ENCODE peak calls at places on chromosomes 5 and 9, in five cellular contexts. C, F, P, J and U are unnamed samples.
A peak's percentile ranks its signal among the peaks of the same experiment; 100 is the strongest.

GRCh38 chr9:7374966-7375650 is 424.5 kb downstream of the DMAC1 start:
- DNase-seq in C (no peak), F (no peak), P (no peak), J (peak; percentile 41), U (no peak)

GRCh38 chr9:504921-505821 is 290.5 kb downstream of the DOCK8 start:
- DNase-seq in C (peak; percentile 70), F (no peak), P (peak; percentile 6), J (no peak), U (no peak)

GRCh38 chr5:57671371-57671770 is 188.8 kb upstream of the ACTBL2 start:
- DNase-seq in C (no peak), F (no peak), P (no peak), J (no peak), U (no peak)

GRCh38 chr9:10983251-10983650 is 370.4 kb upstream of the PTPRD start:
- DNase-seq in C (no peak), F (no peak), P (no peak), J (no peak), U (no peak)

GRCh38 chr5:78636682-78637081 is 11.9 kb downstream of the LHFPL2 start:
- DNase-seq in C (no peak), F (no peak), P (no peak), J (no peak), U (no peak)

GRCh38 chr5:144198386-144198785 is 27.7 kb downstream of the KCTD16 start:
- DNase-seq in C (no peak), F (no peak), P (no peak), J (no peak), U (no peak)

GRCh38 chr9:137582286-137582860 is 3.6 kb upstream of the DPH7 start:
- DNase-seq in C (peak; percentile 55), F (no peak), P (no peak), J (no peak), U (no peak)

GRCh38 chr5:40755093-40755406 is 711 bp downstream of the TTC33 start:
- DNase-seq in C (peak; percentile 87), F (peak; percentile 26), P (peak; percentile 70), J (peak; percentile 82), U (peak; percentile 60)

GRCh38 chr5:108381034-108381954 is 604 bp downstream of the FBXL17 start:
- DNase-seq in C (peak; percentile 63), F (peak; percentile 49), P (peak; percentile 81), J (peak; percentile 20), U (no peak)

GRCh38 chr5:98201006-98201620 is 572.4 kb upstream of the RGMB start:
- DNase-seq in C (no peak), F (no peak), P (no peak), J (peak; percentile 74), U (no peak)

GRCh38 chr9:108040783-108041182 is 551.2 kb upstream of the KLF4 start:
- DNase-seq in C (no peak), F (no peak), P (no peak), J (peak; percentile 81), U (peak; percentile 61)